ENCODE peak calls at places on chromosomes 11 and 22, in eight cellular contexts. F is ovary, L is tibial nerve, Y is A549, Q is HepG2, T is heart left ventricle, K is esophagus squamous epithelium, P is uterus. J is an unnamed sample.

GRCh38 chr22:26589367-26589844 is 526 bp downstream of the TPST2 start:
- DNase-seq in F (peak; percentile 35), L (no peak), Y (peak; percentile 20), Q (no peak), T (peak; percentile 55), K (no peak), P (peak; percentile 33), J (peak; percentile 90)

GRCh38 chr11:5737091-5737490 is 843 bp downstream of the OR56B1 start:
- DNase-seq in F (no peak), L (no peak), Y (peak; percentile 15), Q (no peak), T (no peak), K (no peak), P (no peak), J (no peak)

GRCh38 chr11:62542750-62543567 is 3.6 kb downstream of the AHNAK start:
- DNase-seq in F (peak; percentile 83), L (peak; percentile 79), Y (peak; percentile 82), Q (no peak), T (peak; percentile 91), K (no peak), P (peak; percentile 78), J (peak; percentile 82)

GRCh38 chr11:32809313-32809712 is 14.9 kb upstream of the CCDC73 start:
- DNase-seq in F (peak; percentile 57), L (peak; percentile 84), Y (peak; percentile 84), Q (peak; percentile 45), T (peak; percentile 62), K (no peak), P (peak; percentile 44), J (peak; percentile 57)

GRCh38 chr11:665707-666281 is 28.7 kb downstream of the DRD4 start:
- DNase-seq in F (peak; percentile 48), L (no peak), Y (no peak), Q (no peak), T (no peak), K (no peak), P (no peak), J (no peak)

GRCh38 chr11:110675548-110675947 is 36.7 kb downstream of the ARHGAP20 start:
- DNase-seq in F (no peak), L (no peak), Y (no peak), Q (no peak), T (no peak), K (no peak), P (no peak), J (no peak)

GRCh38 chr22:27377901-27378300 is 423.7 kb downstream of the MN1 start:
- DNase-seq in F (peak; percentile 37), L (no peak), Y (no peak), Q (no peak), T (peak; percentile 47), K (no peak), P (no peak), J (peak; percentile 62)

GRCh38 chr22:25853501-25853900 is 111.5 kb downstream of the MYO18B start:
- DNase-seq in F (no peak), L (no peak), Y (no peak), Q (no peak), T (no peak), K (no peak), P (no peak), J (no peak)

GRCh38 chr11:115552151-115552550 is 47.9 kb upstream of the CADM1 start:
- DNase-seq in F (no peak), L (no peak), Y (no peak), Q (no peak), T (no peak), K (no peak), P (no peak), J (no peak)

GRCh38 chr11:123301696-123302400 is 106.8 kb upstream of the CLMP start:
- DNase-seq in F (peak; percentile 46), L (peak; percentile 31), Y (peak; percentile 29), Q (no peak), T (peak; percentile 70), K (no peak), P (peak; percentile 19), J (peak; percentile 61)

GRCh38 chr11:73969091-73969490 is 13.6 kb downstream of the UCP2 start:
- DNase-seq in F (no peak), L (no peak), Y (no peak), Q (no peak), T (no peak), K (no peak), P (no peak), J (no peak)
- TF ChIP-seq POLR2A in F (no peak), L (no peak), Y (no peak), Q (no peak), T (no peak), K (no peak), P (no peak), J (no peak)

DNA sequence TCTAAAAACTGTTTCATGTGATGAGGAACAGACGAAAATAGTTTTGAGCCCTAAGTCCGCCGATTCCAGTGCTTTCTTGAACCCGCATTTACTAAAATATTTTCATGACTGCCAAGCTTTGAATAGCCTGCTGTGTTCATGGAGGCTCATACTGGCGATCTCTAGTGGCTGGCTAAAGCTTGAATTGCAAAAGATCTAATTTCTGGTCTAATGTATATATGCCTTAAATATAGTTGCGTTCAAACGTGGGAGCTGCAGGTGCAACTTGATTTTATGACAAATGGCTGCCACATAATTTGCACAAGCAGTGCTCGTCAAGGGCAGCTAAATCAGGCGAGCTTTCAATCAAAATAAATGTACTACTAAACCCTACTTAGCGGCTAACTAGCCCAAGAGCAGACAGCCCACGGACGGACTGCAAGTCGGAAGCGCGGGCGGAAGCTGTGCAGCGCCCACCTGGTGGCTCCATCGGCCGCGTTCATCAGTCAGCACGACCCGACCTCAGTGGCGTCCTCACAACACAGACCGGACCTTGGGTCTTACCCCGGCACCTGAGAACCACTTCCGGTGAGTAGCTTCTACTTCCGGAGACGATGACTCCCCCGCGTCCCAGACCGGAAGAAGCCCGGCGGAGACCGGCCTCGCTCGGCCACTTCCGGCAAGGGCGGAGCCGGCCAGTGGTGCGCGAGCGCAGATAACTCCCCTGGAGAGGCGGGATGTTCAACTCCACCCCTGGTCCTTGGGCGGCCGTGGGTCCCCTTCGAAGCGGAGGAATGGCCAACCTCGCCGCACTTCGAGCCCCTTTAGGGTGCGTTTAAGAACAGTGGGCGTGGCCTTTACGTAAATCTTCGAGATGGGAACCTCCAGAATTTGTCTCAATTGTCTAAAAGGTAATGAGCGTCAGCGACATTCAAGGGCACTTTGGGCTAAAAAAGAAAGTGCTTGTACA is 6.1 kb downstream of the RPL27A start:
- DNase-seq in F (peak; percentile 94), L (peak; percentile 78), Y (peak; percentile 98), Q (peak; percentile 96), T (peak; percentile 96), K (peak; percentile 73), P (peak; percentile 94), J (peak; percentile 97)
- H3K4me1 ChIP-seq in F (peaks cover 7% of the 10 kb centered on the region), L (peaks cover 17% of the 10 kb centered on the region), Y (peaks cover 49% of the 10 kb centered on the region), Q (peaks cover 60% of the 10 kb centered on the region), T (peaks cover 25% of the 10 kb centered on the region), K (peaks cover 30% of the 10 kb centered on the region), P (no peaks in the 10 kb centered on the region), J (no peaks in the 10 kb centered on the region)

GRCh38 chr22:20111689-20112622 is 3.9 kb upstream of the RANBP1 start:
- DNase-seq in F (no peak), L (no peak), Y (no peak), Q (no peak), T (peak; percentile 28), K (no peak), P (no peak), J (peak; percentile 46)

GRCh38 chr22:20110359-20110985 is 5.4 kb upstream of the RANBP1 start:
- DNase-seq in F (no peak), L (no peak), Y (no peak), Q (no peak), T (peak; percentile 8), K (no peak), P (no peak), J (no peak)

GRCh38 chr22:20112623-20113511 is 3.0 kb upstream of the RANBP1 start:
- DNase-seq in F (no peak), L (no peak), Y (no peak), Q (no peak), T (peak; percentile 10), K (no peak), P (no peak), J (no peak)

GRCh38 chr22:20109411-20110358 is 6.2 kb upstream of the RANBP1 start:
- DNase-seq in F (no peak), L (no peak), Y (no peak), Q (no peak), T (peak; percentile 19), K (no peak), P (no peak), J (peak; percentile 58)

DNA sequence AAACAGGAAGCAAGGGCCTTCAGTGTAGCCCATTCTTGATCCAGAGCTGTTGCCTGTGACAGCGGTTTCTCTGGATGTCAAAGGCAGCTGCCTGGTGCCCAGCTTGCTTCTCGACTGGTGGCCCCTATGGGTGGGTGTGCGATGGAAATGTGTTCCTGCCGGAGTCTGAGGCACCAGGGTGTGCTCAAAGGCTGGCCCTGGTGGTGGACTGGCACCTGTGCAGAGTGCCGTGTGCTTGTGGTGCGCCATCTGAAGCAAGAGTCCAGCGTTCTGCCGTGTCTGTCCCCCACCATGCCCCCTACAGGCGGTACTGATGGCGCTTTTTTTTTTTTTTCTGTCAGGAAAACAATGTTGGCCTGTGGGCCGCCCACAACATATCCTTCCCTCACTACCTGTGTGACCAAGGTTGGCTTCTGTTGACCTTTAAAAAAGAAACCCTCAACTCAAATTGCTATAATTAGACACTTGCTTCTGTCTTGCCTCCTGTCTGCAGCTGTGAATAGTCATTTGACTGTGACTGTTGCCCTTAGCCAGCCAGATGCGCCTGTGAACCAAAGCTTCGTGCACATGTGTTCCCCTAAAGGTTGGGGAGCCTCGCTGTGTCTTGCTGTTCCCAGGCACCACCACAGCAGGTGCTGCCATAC is 4.7 kb upstream of the RANBP1 start:
- DNase-seq in F (no peak), L (no peak), Y (peak; percentile 65), Q (peak; percentile 61), T (peak; percentile 24), K (no peak), P (no peak), J (peak; percentile 38)
- TF ChIP-seq POLR2A in F (no peak), L (no peak), Y (no peak), Q (no peak), T (no peak), K (no peak), P (no peak), J (no peak)

GRCh38 chr11:92702771-92703170 is 266.7 kb upstream of the MTNR1B start:
- DNase-seq in F (no peak), L (no peak), Y (no peak), Q (no peak), T (no peak), K (no peak), P (no peak), J (no peak)

GRCh38 chr11:92702037-92702436 is 267.4 kb upstream of the MTNR1B start:
- DNase-seq in F (no peak), L (no peak), Y (no peak), Q (no peak), T (no peak), K (no peak), P (no peak), J (no peak)

GRCh38 chr11:92707173-92707619 is 262.3 kb upstream of the MTNR1B start:
- DNase-seq in F (no peak), L (peak; percentile 16), Y (no peak), Q (no peak), T (peak; percentile 28), K (no peak), P (no peak), J (no peak)

GRCh38 chr11:92707665-92708064 is 261.8 kb upstream of the MTNR1B start:
- DNase-seq in F (no peak), L (no peak), Y (no peak), Q (no peak), T (no peak), K (no peak), P (no peak), J (no peak)

DNA sequence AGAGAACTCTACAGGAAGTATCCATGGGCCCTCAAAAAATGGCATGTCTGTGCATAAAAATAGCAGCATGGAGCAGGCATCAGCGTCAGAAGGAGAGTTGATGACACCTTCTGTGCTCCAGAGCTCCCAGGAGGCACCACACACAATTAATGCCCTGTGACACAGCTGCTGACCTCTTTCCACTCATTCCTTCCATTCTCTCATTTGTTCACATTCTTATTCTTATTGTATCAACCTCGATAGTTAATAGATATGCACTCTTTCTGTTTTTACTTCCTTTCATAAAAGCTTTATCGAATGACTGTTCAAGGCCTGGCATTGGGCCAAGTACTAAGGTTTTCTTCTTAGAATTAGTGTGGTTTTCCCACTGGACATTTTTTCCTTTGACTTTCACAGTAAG is 266.0 kb upstream of the MTNR1B start:
- DNase-seq in F (no peak), L (no peak), Y (no peak), Q (no peak), T (no peak), K (no peak), P (no peak), J (no peak)
- H3K4me1 ChIP-seq in F (no peaks in the 10 kb centered on the region), L (no peaks in the 10 kb centered on the region), Y (no peaks in the 10 kb centered on the region), Q (no peaks in the 10 kb centered on the region), T (peaks cover 10% of the 10 kb centered on the region), K (peaks cover 5% of the 10 kb centered on the region), P (no peaks in the 10 kb centered on the region), J (no peaks in the 10 kb centered on the region)